ENCODE peak calls at places on chromosomes 11 and 22, in ten cellular contexts. B, J, P, R, T, F, M, W, H and I are unnamed samples.

GRCh38 chr22:44702479-44703219 is 645 bp downstream of the PRR5 start:
- DNase-seq in B (no peak), F (peak; percentile 54), R (no peak), T (no peak), M (peak; percentile 43), W (no peak), H (no peak), J (no peak), P (peak; percentile 23), I (peak; percentile 40)

GRCh38 chr11:615453-616319 is at the start of gene IRF7:
- DNase-seq in P (peak; percentile 94), R (peak; percentile 95), B (peak; percentile 98), F (peak; percentile 80), J (peak; percentile 97), M (peak; percentile 93), W (peak; percentile 98), T (peak; percentile 73), H (peak; percentile 92), I (peak; percentile 97)

GRCh38 chr11:36376888-36377758 is 81.0 kb downstream of the PRR5L start:
- DNase-seq in B (peak; percentile 78), R (no peak), P (no peak), T (no peak), M (peak; percentile 44), F (peak; percentile 28), H (no peak), J (peak; percentile 51), W (peak; percentile 79), I (peak; percentile 43)

GRCh38 chr11:77503006-77503405 is 29.1 kb upstream of the PAK1 start:
- DNase-seq in W (no peak), R (no peak), M (no peak), H (peak; percentile 30), P (no peak), F (peak; percentile 19), J (no peak), T (no peak), B (no peak), I (no peak)

GRCh38 chr22:25487508-25487907 is 77.0 kb upstream of the GRK3 start:
- DNase-seq in J (no peak), B (no peak), R (no peak), W (no peak), H (no peak), M (no peak), T (no peak), P (no peak), F (no peak), I (no peak)

GRCh38 chr11:111941963-111942362 is 4.8 kb downstream of the DIXDC1 start:
- DNase-seq in M (no peak), F (no peak), B (no peak), J (peak; percentile 74), H (no peak), T (no peak), R (no peak), P (no peak), W (no peak), I (no peak)

GRCh38 chr22:31838917-31839316 is 85.1 kb downstream of the DEPDC5 start:
- DNase-seq in P (no peak), B (no peak), T (no peak), H (no peak), W (no peak), J (no peak), F (no peak), R (no peak), M (no peak), I (no peak)

GRCh38 chr22:37080438-37080837 is 28.9 kb downstream of the KCTD17 start:
- DNase-seq in M (no peak), J (no peak), H (no peak), R (no peak), F (no peak), P (no peak), T (no peak), W (no peak), B (no peak), I (no peak)

GRCh38 chr11:114478768-114479167 is 39.5 kb downstream of the REXO2 start:
- DNase-seq in M (no peak), T (no peak), H (peak; percentile 7), R (no peak), J (no peak), B (no peak), F (no peak), W (no peak), P (no peak), I (no peak)

GRCh38 chr11:13259374-13259773 is 18.2 kb upstream of the BMAL1 start:
- DNase-seq in T (no peak), P (no peak), J (no peak), F (no peak), H (no peak), W (no peak), B (no peak), R (no peak), M (no peak), I (no peak)

GRCh38 chr22:35299217-35299716 is 427 bp upstream of the TOM1 start:
- DNase-seq in B (no peak), F (no peak), J (no peak), M (no peak), T (no peak), P (no peak), W (peak; percentile 58), H (no peak), R (no peak), I (no peak)

GRCh38 chr22:38204784-38205183 is 3.0 kb downstream of the MAFF start:
- DNase-seq in B (no peak), P (no peak), H (no peak), T (no peak), R (no peak), J (no peak), M (no peak), W (peak; percentile 73), F (no peak), I (no peak)

GRCh38 chr11:9653871-9654270 is 10.0 kb upstream of the SWAP70 start:
- DNase-seq in M (no peak), H (no peak), F (no peak), P (no peak), J (no peak), R (no peak), W (no peak), T (no peak), B (no peak), I (no peak)

GRCh38 chr11:113874096-113874919 is 1.1 kb downstream of the USP28 start:
- DNase-seq in M (no peak), W (no peak), H (peak; percentile 21), T (no peak), F (peak; percentile 1), R (no peak), P (no peak), J (no peak), B (no peak), I (no peak)

GRCh38 chr22:46935506-46936377 is 173.3 kb downstream of the TBC1D22A start:
- DNase-seq in T (no peak), J (no peak), B (peak; percentile 66), P (peak; percentile 19), M (no peak), W (peak; percentile 88), R (no peak), F (no peak), H (peak; percentile 85), I (no peak)

GRCh38 chr22:48639896-48640732 is 1187.6 kb downstream of the BRD1 start:
- DNase-seq in H (no peak), T (no peak), B (no peak), R (no peak), F (no peak), M (no peak), P (no peak), J (no peak), W (no peak), I (no peak)

GRCh38 chr11:27228891-27229290 is 134.1 kb downstream of the CCDC34 start:
- DNase-seq in B (no peak), T (no peak), M (no peak), R (no peak), W (no peak), H (no peak), J (no peak), F (no peak), P (no peak), I (no peak)

DNA sequence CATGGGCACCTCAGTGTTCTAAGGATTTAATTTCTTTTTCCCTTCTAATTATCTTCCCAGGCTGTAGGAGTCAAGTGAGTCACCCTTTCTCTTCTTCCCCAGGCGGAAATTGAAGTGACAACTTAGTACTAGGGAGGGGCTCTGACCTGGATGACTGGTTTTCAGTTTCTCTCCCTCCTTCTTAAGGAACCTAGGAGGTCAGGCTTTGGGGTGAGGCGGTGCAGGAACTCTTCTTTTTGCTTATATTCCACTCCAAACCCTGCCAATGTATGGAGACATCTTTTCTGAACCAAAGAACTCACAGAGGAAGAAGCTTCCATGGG is 12.6 kb downstream of the ZDHHC5 start:
- DNase-seq in B (no peak), H (peak; percentile 62), W (no peak), T (no peak), P (no peak), J (no peak), F (peak; percentile 22), M (no peak), R (no peak), I (no peak)
- H3K4me3 ChIP-seq in B (no peak overlapping the region), H (no peak overlapping the region), W (no peak overlapping the region), T (no peak overlapping the region), P (no peak overlapping the region), J (no peak overlapping the region), F (no peak overlapping the region), M (no peak overlapping the region), R (no peak overlapping the region), I (no peak overlapping the region)

GRCh38 chr22:42700901-42701300 is 19.8 kb downstream of the A4GALT start:
- DNase-seq in H (no peak), W (no peak), P (no peak), B (no peak), M (no peak), F (no peak), J (no peak), T (no peak), R (no peak), I (no peak)
- H3K27ac ChIP-seq in H (no peak overlapping the region), W (no peak overlapping the region), P (no peak overlapping the region), B (no peak overlapping the region), M (no peak overlapping the region), F (no peak overlapping the region), J (peak overlapping the region; percentile 95), T (no peak overlapping the region), R (no peak overlapping the region), I (no peak overlapping the region)

DNA sequence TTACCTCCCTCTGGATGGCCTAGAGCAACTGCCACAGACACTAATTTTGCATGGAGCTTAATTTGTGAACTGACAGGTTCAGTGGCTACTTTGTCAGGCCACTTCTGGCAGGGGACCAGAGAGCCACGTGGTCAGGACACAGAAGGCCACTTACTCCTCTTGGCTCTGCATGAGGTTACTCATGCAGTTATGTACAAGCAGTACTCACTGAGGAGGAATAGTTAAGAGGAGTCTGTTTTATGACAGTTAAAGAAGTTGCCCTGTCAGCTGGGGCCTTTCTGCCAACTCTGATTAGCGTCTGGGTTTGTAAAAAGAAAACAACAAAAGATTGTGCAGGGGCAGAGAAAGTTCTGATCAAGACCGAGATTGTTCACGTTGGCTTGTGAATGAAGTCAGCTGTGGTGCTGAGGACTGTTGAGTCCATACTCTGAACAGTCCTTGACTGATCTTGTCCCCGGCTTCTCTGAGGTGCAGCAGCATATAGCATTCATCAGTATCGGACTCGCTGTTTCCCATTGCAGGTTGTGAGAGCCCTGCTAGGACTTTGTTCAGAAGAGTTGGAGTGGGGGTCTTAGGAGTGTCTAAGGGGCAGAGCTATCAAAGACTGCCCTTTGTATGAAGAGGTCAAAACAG is 41.4 kb downstream of the PPFIBP2 start:
- DNase-seq in J (peak; percentile 89), T (no peak), P (peak; percentile 67), W (peak; percentile 88), B (peak; percentile 86), H (no peak), R (no peak), M (peak; percentile 74), F (no peak), I (peak; percentile 85)
- TF ChIP-seq POLR2A in J (no peak), T (no peak), P (no peak), W (no peak), B (no peak), H (no peak), R (no peak), M (no peak), F (no peak), I (no peak)

GRCh38 chr22:30301995-30302809 is 12.9 kb upstream of the CASTOR1 start:
- DNase-seq in W (peak; percentile 81), M (peak; percentile 67), T (no peak), B (peak; percentile 70), R (no peak), P (no peak), F (peak; percentile 59), J (peak; percentile 65), H (no peak), I (peak; percentile 44)
- H3K4me3 ChIP-seq in W (no peak overlapping the region), M (no peak overlapping the region), T (no peak overlapping the region), B (no peak overlapping the region), R (no peak overlapping the region), P (no peak overlapping the region), F (no peak overlapping the region), J (no peak overlapping the region), H (no peak overlapping the region), I (no peak overlapping the region)